ENCODE peak calls at places on chromosomes 4 and X, in five cellular contexts. E is AG04449, M is left lung, Y is kidney epithelial cell, G is HFF-Myc. B is an unnamed sample.

GRCh38 chrX:43481601-43482000 is 174.5 kb upstream of the MAOA start:
- DNase-seq in E (no peak), M (no peak), Y (no peak), G (no peak), B (no peak)

GRCh38 chr4:6182390-6183280 is 17.7 kb downstream of the JAKMIP1 start:
- DNase-seq in E (no peak), M (no peak), Y (no peak), G (no peak), B (no peak)

GRCh38 chr4:173538148-173538902 is 8.3 kb upstream of the HAND2 start:
- DNase-seq in E (no peak), M (no peak), Y (no peak), G (no peak), B (no peak)

GRCh38 chrX:39296472-39296871 is 495.2 kb downstream of the MID1IP1 start:
- DNase-seq in E (no peak), M (no peak), Y (no peak), G (no peak), B (no peak)

GRCh38 chr4:5930456-5930855 is 37.6 kb upstream of the CRMP1 start:
- DNase-seq in E (no peak), M (no peak), Y (no peak), G (no peak), B (no peak)

GRCh38 chr4:52317361-52317879 is 266.3 kb downstream of the SPATA18 start:
- DNase-seq in E (no peak), M (no peak), Y (no peak), G (no peak), B (no peak)

GRCh38 chr4:76984127-76984526 is 34.6 kb downstream of the SEPTIN11 start:
- DNase-seq in E (no peak), M (no peak), Y (no peak), G (no peak), B (no peak)

GRCh38 chr4:175891863-175892262 is 79.8 kb upstream of the GPM6A start:
- DNase-seq in E (no peak), M (no peak), Y (no peak), G (no peak), B (peak; percentile 41)

GRCh38 chr4:73615613-73616012 is 4.6 kb downstream of the RASSF6 start:
- DNase-seq in E (no peak), M (no peak), Y (no peak), G (no peak), B (no peak)

GRCh38 chr4:150033109-150033508 is 45.1 kb upstream of the DCLK2 start:
- DNase-seq in E (no peak), M (no peak), Y (no peak), G (no peak), B (no peak)

GRCh38 chr4:119118397-119118796 is 17.2 kb upstream of the MYOZ2 start:
- DNase-seq in E (no peak), M (no peak), Y (no peak), G (no peak), B (no peak)

GRCh38 chr4:187666634-187667033 is 328.9 kb upstream of the ZFP42 start:
- DNase-seq in E (no peak), M (no peak), Y (no peak), G (no peak), B (no peak)

GRCh38 chr4:183195534-183195933 is 96.5 kb downstream of the WWC2 start:
- DNase-seq in E (no peak), M (no peak), Y (no peak), G (no peak), B (no peak)

GRCh38 chr4:8199594-8200301 is 658 bp downstream of the SH3TC1 start:
- DNase-seq in E (no peak), M (peak; percentile 63), Y (no peak), G (no peak), B (no peak)

GRCh38 chrX:44039556-44039955 is 66.4 kb upstream of the NDP start:
- DNase-seq in E (no peak), M (no peak), Y (no peak), G (no peak), B (no peak)

GRCh38 chrX:155086202-155086840 is 15.0 kb downstream of the BRCC3 start:
- DNase-seq in E (no peak), M (no peak), Y (no peak), G (no peak), B (peak; percentile 35)

GRCh38 chrX:43562372-43562771 is 93.7 kb upstream of the MAOA start:
- DNase-seq in E (no peak), M (no peak), Y (no peak), G (no peak), B (no peak)

GRCh38 chr4:147139455-147140198 is 194.0 kb upstream of the TTC29 start:
- DNase-seq in E (no peak), M (no peak), Y (no peak), G (no peak), B (no peak)

GRCh38 chrX:124771292-124771691 is 424.9 kb downstream of the SH2D1A start:
- DNase-seq in E (no peak), M (no peak), Y (no peak), G (no peak), B (no peak)

GRCh38 chrX:119573840-119574393 is 446 bp upstream of the UBE2A start:
- DNase-seq in E (no peak), M (peak; percentile 37), Y (no peak), G (no peak), B (no peak)

GRCh38 chr4:59571805-59572430 is 1628.2 kb upstream of the ADGRL3 start:
- DNase-seq in E (no peak), M (no peak), Y (no peak), G (no peak), B (no peak)

GRCh38 chr4:84878090-84878489 is 88.4 kb downstream of the WDFY3 start:
- DNase-seq in E (peak; percentile 50), M (no peak), Y (peak; percentile 60), G (peak; percentile 22), B (no peak)

GRCh38 chr4:40719008-40719623 is 30.6 kb upstream of the NSUN7 start:
- DNase-seq in E (no peak), M (no peak), Y (peak; percentile 52), G (no peak), B (peak; percentile 41)

GRCh38 chrX:110420771-110421498 is 62.3 kb downstream of the RTL9 start:
- DNase-seq in E (no peak), M (no peak), Y (no peak), G (no peak), B (no peak)

GRCh38 chr4:120070191-120070590 is 3.5 kb upstream of the MAD2L1 start:
- DNase-seq in E (no peak), M (no peak), Y (no peak), G (no peak), B (no peak)

GRCh38 chr4:112522389-112522788 is 6.4 kb upstream of the NEUROG2 start:
- DNase-seq in E (no peak), M (no peak), Y (no peak), G (no peak), B (no peak)

GRCh38 chr4:112520598-112521122 is 4.7 kb upstream of the NEUROG2 start:
- DNase-seq in E (no peak), M (no peak), Y (no peak), G (no peak), B (no peak)

GRCh38 chr4:112521123-112522116 is 5.4 kb upstream of the NEUROG2 start:
- DNase-seq in E (no peak), M (no peak), Y (no peak), G (no peak), B (no peak)

GRCh38 chr4:112523764-112524505 is 8.0 kb upstream of the NEUROG2 start:
- DNase-seq in E (no peak), M (peak; percentile 70), Y (no peak), G (no peak), B (peak; percentile 84)

DNA sequence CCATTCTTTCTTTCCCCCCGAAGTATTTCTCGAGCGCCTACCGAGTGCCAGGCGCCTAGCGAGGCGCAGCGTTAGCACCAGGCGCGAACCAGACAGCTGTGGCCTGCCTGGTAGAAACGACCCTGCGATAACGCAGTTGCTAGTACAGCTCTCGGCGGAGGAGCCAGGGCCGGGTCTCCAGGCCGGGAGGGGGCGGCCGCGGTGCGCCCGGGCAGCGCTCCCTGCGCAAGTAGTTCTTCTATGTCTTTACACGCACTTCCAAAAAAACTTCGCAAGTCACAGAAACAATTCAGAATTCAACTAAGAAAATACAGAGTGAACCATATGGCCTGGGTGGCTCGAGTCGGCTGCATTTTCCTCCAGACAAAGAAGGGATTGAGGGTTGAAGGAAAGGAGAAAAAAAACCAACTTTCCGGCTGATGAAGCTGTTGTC is 7.0 kb upstream of the NEUROG2 start:
- DNase-seq in E (no peak), M (no peak), Y (no peak), G (no peak), B (no peak)
- TF ChIP-seq CTCF in E (peak; percentile 30), M (no peak), Y (peak; percentile 31), G (peak; percentile 44), B (no peak)

GRCh38 chrX:103215768-103216085 is 819 bp downstream of the BEX4 start:
- DNase-seq in E (no peak), M (no peak), Y (no peak), G (no peak), B (no peak)
- H3K4me3 ChIP-seq in E (peak overlapping the region; percentile 63), M (peak overlapping the region; percentile 58), Y (peak overlapping the region; percentile 81), G (peak overlapping the region; percentile 63), B (no peak overlapping the region)

GRCh38 chrX:101357166-101357795 is 8.7 kb upstream of the TIMM8A start:
- DNase-seq in E (no peak), M (no peak), Y (no peak), G (no peak), B (peak; percentile 5)

GRCh38 chrX:101359966-101360365 is 11.4 kb upstream of the TIMM8A start:
- DNase-seq in E (no peak), M (no peak), Y (no peak), G (no peak), B (no peak)

GRCh38 chrX:101362757-101363156 is 14.2 kb upstream of the TIMM8A start:
- DNase-seq in E (no peak), M (no peak), Y (no peak), G (no peak), B (no peak)

DNA sequence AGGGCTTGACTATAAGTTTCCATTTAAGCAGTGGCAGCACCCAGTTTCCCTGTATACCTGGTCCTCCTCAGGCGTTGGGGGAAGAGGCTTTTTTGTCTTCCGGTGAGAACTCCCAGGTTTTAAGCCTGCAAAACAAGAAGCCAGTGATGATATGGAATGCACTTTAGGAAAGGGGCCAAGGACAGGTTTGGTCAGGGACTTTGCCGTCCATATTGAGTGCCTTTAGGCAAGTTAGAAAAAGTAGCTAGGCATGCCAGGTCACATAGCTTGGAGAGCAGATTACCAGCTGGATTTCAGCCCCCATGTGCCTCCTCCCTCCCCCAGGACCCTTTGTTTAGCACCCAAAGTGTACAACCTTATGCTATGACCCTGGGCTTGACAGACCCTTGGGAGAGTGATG is 13.6 kb upstream of the TIMM8A start:
- DNase-seq in E (no peak), M (no peak), Y (no peak), G (no peak), B (no peak)
- TF ChIP-seq CTCF in E (no peak), M (no peak), Y (no peak), G (no peak), B (no peak)

GRCh38 chr4:153241295-153241694 is 37.1 kb downstream of the TRIM2 start:
- DNase-seq in E (no peak), M (no peak), Y (no peak), G (no peak), B (no peak)

GRCh38 chr4:153243464-153243863 is 39.2 kb downstream of the TRIM2 start:
- DNase-seq in E (no peak), M (no peak), Y (no peak), G (no peak), B (peak; percentile 18)

GRCh38 chr4:153244969-153245368 is 40.7 kb downstream of the TRIM2 start:
- DNase-seq in E (no peak), M (no peak), Y (no peak), G (no peak), B (peak; percentile 35)

GRCh38 chr4:153241970-153242847 is 38.0 kb downstream of the TRIM2 start:
- DNase-seq in E (no peak), M (no peak), Y (no peak), G (no peak), B (peak; percentile 22)

GRCh38 chr4:153242848-153243324 is 38.6 kb downstream of the TRIM2 start:
- DNase-seq in E (no peak), M (no peak), Y (no peak), G (no peak), B (no peak)
- H3K4me3 ChIP-seq in E (no peak overlapping the region), M (no peak overlapping the region), Y (no peak overlapping the region), G (no peak overlapping the region), B (no peak overlapping the region)

B was measured in Caco-2.